ENCODE peak calls at places on chromosomes 2 and 18, in four cellular contexts. One of them, this sample, is unnamed.

GRCh38 chr18:3715223-3716080 is 265.5 kb downstream of the TGIF1 start:
- DNase-seq in H1: no peak
- DNase-seq in HepG2: no peak
- DNase-seq in K562: no peak
- DNase-seq in this sample: no peak

GRCh38 chr18:36829362-36830140 is 624 bp downstream of the KIAA1328 start:
- DNase-seq in H1: no peak
- DNase-seq in HepG2: peak
- DNase-seq in K562: no peak
- DNase-seq in this sample: no peak

GRCh38 chr2:63866009-63866709 is 24.5 kb downstream of the UGP2 start:
- DNase-seq in H1: no peak
- DNase-seq in HepG2: no peak
- DNase-seq in K562: no peak
- DNase-seq in this sample: no peak

GRCh38 chr2:218785103-218785502 is 3.2 kb downstream of the CYP27A1 start:
- DNase-seq in H1: no peak
- DNase-seq in HepG2: peak
- DNase-seq in K562: no peak
- DNase-seq in this sample: no peak

GRCh38 chr18:811192-812122 is 585 bp downstream of the YES1 start:
- DNase-seq in H1: no peak
- DNase-seq in HepG2: no peak
- DNase-seq in K562: no peak
- DNase-seq in this sample: peak

GRCh38 chr2:173965372-173966025 is at the start of gene SP3:
- DNase-seq in H1: peak
- DNase-seq in HepG2: peak
- DNase-seq in K562: peak
- DNase-seq in this sample: peak

GRCh38 chr2:71545572-71546274 is 92.4 kb downstream of the DYSF start:
- DNase-seq in H1: peak
- DNase-seq in HepG2: peak
- DNase-seq in K562: peak
- DNase-seq in this sample: peak

GRCh38 chr18:72811047-72811446 is 56.7 kb downstream of the NETO1 start:
- DNase-seq in H1: no peak
- DNase-seq in HepG2: no peak
- DNase-seq in K562: no peak
- DNase-seq in this sample: no peak

GRCh38 chr2:127610561-127610960 is 35.4 kb upstream of the GPR17 start:
- DNase-seq in H1: no peak
- DNase-seq in HepG2: no peak
- DNase-seq in K562: no peak
- DNase-seq in this sample: no peak

GRCh38 chr2:174490032-174490431 is 3.2 kb upstream of the GPR155 start:
- DNase-seq in H1: no peak
- DNase-seq in HepG2: no peak
- DNase-seq in K562: no peak
- DNase-seq in this sample: no peak

GRCh38 chr2:166440313-166440712 is 53.7 kb downstream of the SCN7A start:
- DNase-seq in H1: no peak
- DNase-seq in HepG2: no peak
- DNase-seq in K562: no peak
- DNase-seq in this sample: no peak

GRCh38 chr2:136008205-136008865 is 22.9 kb upstream of the DARS1 start:
- DNase-seq in H1: no peak
- DNase-seq in HepG2: no peak
- DNase-seq in K562: no peak
- DNase-seq in this sample: no peak

GRCh38 chr2:217289909-217290283 is 430.0 kb upstream of the TNP1 start:
- DNase-seq in H1: no peak
- DNase-seq in HepG2: peak
- DNase-seq in K562: no peak
- DNase-seq in this sample: no peak

DNA sequence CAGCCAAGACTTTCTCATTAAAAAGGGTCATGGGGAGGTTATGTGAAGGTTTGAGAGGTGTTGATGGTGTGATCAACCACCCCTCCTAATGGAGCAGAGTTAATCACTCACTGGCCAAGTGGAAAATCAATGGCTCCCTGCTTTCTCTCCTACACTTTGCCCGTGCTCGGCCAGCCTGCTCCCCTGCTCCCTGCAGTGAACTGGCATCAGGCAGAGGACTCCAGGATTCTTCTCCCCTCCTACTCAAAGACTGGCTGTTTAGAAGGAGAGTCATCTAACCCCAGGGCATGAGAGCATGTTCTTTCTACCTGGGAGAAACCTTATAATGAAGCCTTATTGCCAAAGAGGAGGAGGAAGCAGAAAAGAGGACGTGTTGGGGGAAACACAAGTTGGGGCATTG is 74.9 kb downstream of the SGPP2 start:
- DNase-seq in H1: no peak
- DNase-seq in HepG2: no peak
- DNase-seq in K562: no peak
- DNase-seq in this sample: no peak
- TF ChIP-seq JUN in H1: no peak
- TF ChIP-seq JUN in HepG2: no peak
- TF ChIP-seq JUN in K562: no peak
- TF ChIP-seq JUN in this sample: no peak

GRCh38 chr2:210128961-210129360 is 42.2 kb downstream of the KANSL1L start:
- DNase-seq in H1: no peak
- DNase-seq in HepG2: peak
- DNase-seq in K562: no peak
- DNase-seq in this sample: no peak

DNA sequence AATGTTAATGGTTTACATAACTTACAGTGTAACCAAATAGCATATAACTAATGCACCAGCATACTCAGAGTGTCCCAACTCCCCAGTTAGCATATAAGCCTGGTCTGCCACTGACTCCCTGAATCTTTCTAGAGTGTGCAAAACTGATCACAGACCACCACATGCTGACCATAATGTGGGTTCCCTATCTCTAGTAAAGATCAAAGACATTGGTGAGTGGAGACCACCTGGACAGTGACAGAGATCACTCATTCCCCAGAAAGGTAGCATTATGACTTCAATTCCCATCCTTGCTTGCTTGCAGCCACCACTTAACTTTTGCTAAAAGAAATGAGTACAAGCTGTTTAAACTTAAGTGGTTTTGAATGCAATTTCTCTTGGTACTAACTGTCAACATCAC is 39.0 kb downstream of the KANSL1L start:
- DNase-seq in H1: no peak
- DNase-seq in HepG2: no peak
- DNase-seq in K562: no peak
- DNase-seq in this sample: no peak
- TF ChIP-seq SP1 in H1: no peak
- TF ChIP-seq SP1 in HepG2: no peak
- TF ChIP-seq SP1 in K562: no peak
- TF ChIP-seq SP1 in this sample: no peak

DNA sequence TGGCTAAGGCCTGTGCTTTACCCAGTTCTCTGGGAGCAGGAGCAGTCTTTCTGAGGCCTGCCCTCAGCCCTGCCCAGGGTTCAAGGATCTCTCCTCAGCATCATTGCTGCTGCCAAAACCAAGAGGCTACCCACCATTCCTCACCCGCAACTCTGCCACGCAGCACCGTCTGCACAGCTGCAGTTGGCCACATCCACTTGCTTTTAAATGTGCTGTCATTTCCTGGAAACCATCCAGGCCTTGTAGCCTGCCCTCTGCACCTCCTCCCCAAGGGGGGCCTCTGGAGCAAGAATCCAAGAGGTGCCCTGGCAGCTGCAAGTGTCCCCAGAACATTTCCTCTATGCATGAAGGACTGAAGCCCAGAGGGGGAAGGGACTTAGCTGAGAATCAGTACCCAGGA is 14.7 kb downstream of the EMX1 start:
- DNase-seq in H1: no peak
- DNase-seq in HepG2: no peak
- DNase-seq in K562: no peak
- DNase-seq in this sample: no peak
- TF ChIP-seq JUN in H1: no peak
- TF ChIP-seq JUN in HepG2: no peak
- TF ChIP-seq JUN in K562: no peak
- TF ChIP-seq JUN in this sample: no peak

GRCh38 chr2:61554604-61555003 is 16.4 kb upstream of the XPO1 start:
- DNase-seq in H1: no peak
- DNase-seq in HepG2: no peak
- DNase-seq in K562: no peak
- DNase-seq in this sample: no peak

GRCh38 chr2:61549546-61549945 is 11.4 kb upstream of the XPO1 start:
- DNase-seq in H1: no peak
- DNase-seq in HepG2: no peak
- DNase-seq in K562: no peak
- DNase-seq in this sample: no peak

DNA sequence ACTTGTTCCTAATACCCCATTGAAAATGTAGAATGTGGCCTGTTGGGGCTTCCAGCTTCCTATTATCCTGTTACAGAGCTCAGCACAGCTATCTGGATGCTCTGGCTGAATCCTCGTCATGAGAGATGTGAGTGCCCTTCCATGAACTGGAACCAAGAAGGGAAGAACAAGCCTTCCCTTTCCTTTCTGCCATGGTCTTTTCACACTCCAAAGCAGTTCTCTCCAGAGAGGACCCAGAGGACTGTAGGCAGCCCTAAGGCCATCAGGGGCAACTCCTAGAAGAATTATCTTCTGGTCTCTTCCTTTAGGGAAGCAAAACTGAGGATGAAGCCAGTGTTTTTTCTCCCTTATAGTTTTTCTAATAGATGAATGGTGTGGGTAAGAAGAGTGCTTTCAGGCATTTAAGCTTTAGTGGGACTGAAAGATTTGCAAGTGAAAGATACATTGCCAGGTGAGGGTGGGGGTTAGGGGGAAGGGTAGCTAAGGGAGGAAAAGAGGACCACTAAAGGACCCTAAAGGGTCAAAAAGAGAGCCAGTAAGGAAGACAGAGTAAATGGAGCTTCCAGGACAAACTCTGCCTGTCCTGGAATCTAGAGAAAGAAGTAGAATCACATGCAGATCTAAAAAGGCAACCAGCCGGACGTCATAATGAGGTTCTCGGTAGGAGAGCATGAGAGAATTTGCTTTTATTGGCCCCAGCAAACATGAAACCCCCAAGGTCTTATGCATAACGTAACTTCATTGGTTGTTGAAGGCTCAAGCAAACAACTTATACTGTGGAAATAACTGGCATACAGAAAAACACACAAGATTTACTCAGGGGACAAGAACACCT is 12.4 kb upstream of the XPO1 start:
- DNase-seq in H1: no peak
- DNase-seq in HepG2: no peak
- DNase-seq in K562: no peak
- DNase-seq in this sample: no peak
- TF ChIP-seq SP1 in H1: no peak
- TF ChIP-seq SP1 in HepG2: no peak
- TF ChIP-seq SP1 in K562: no peak
- TF ChIP-seq SP1 in this sample: no peak

GRCh38 chr18:39843546-39843945 is 2111.5 kb upstream of the PIK3C3 start:
- DNase-seq in H1: no peak
- DNase-seq in HepG2: no peak
- DNase-seq in K562: no peak
- DNase-seq in this sample: no peak

GRCh38 chr18:39840406-39840805 is 2114.6 kb upstream of the PIK3C3 start:
- DNase-seq in H1: no peak
- DNase-seq in HepG2: no peak
- DNase-seq in K562: no peak
- DNase-seq in this sample: no peak

GRCh38 chr18:39842042-39842791 is 2112.8 kb upstream of the PIK3C3 start:
- DNase-seq in H1: no peak
- DNase-seq in HepG2: no peak
- DNase-seq in K562: no peak
- DNase-seq in this sample: peak

GRCh38 chr18:39839782-39840181 is 2115.3 kb upstream of the PIK3C3 start:
- DNase-seq in H1: no peak
- DNase-seq in HepG2: no peak
- DNase-seq in K562: no peak
- DNase-seq in this sample: no peak

GRCh38 chr18:39841133-39842041 is 2113.6 kb upstream of the PIK3C3 start:
- DNase-seq in H1: peak
- DNase-seq in HepG2: peak
- DNase-seq in K562: no peak
- DNase-seq in this sample: peak
- TF ChIP-seq JUN in H1: no peak
- TF ChIP-seq JUN in HepG2: no peak
- TF ChIP-seq JUN in K562: no peak
- TF ChIP-seq JUN in this sample: no peak

This sample was measured in WTC11.